ENCODE peak calls at places on chromosomes 4 and X, in seven cellular contexts. P, J, O, S, V, K and M are unnamed samples.

GRCh38 chr4:87103691-87104187 is 116.7 kb downstream of the KLHL8 start:
- DNase-seq in O (no peak), S (peak), P (peak), J (no peak), V (peak), K (peak), M (no peak)

GRCh38 chrX:110006826-110007375 is 4.0 kb downstream of the TMEM164 start:
- DNase-seq in J (no peak), O (no peak), P (peak), V (peak), S (no peak), K (peak), M (no peak)

GRCh38 chr4:80336582-80336981 is 1.1 kb downstream of the CFAP299 start:
- DNase-seq in O (no peak), J (peak), S (peak), V (peak), P (peak), K (peak), M (no peak)

GRCh38 chr4:3783691-3784306 is 17.6 kb downstream of the ADRA2C start:
- DNase-seq in P (peak), V (no peak), S (no peak), J (no peak), O (no peak), K (no peak), M (no peak)

GRCh38 chr4:37726666-37727065 is 40.5 kb upstream of the RELL1 start:
- DNase-seq in J (no peak), S (peak), V (peak), K (no peak), P (peak), O (no peak), M (no peak)

GRCh38 chr4:65791807-65792308 is 121.6 kb upstream of the EPHA5 start:
- DNase-seq in P (peak), V (no peak), S (peak), K (peak), J (no peak), O (no peak), M (no peak)

GRCh38 chr4:103303011-103303410 is 104.9 kb upstream of the CENPE start:
- DNase-seq in V (no peak), K (peak), P (no peak), S (no peak), J (no peak), O (no peak), M (no peak)

GRCh38 chrX:124338733-124339514 is 6.5 kb downstream of the TEX13D start:
- DNase-seq in O (no peak), P (no peak), J (no peak), K (no peak), S (no peak), V (no peak), M (no peak)

GRCh38 chr4:41009411-41009810 is 204.9 kb downstream of the APBB2 start:
- DNase-seq in K (peak), S (peak), V (peak), J (no peak), O (no peak), P (peak), M (no peak)

GRCh38 chr4:125728568-125728967 is 413.8 kb downstream of the FAT4 start:
- DNase-seq in K (peak), S (peak), J (peak), O (no peak), V (peak), P (peak), M (no peak)

GRCh38 chrX:20461576-20461975 is 194.9 kb upstream of the RPS6KA3 start:
- DNase-seq in V (peak), P (no peak), S (peak), O (no peak), K (peak), J (no peak), M (no peak)

GRCh38 chrX:120629667-120630537 is at the start of gene C1GALT1C1:
- DNase-seq in O (peak), S (peak), P (peak), K (peak), V (peak), J (peak), M (peak)

GRCh38 chr4:105196523-105197145 is 50.0 kb downstream of the TET2 start:
- DNase-seq in V (peak), S (peak), P (peak), K (peak), O (no peak), J (no peak), M (no peak)

GRCh38 chrX:152601848-152602616 is 35.7 kb upstream of the GABRQ start:
- DNase-seq in P (no peak), J (no peak), O (no peak), K (peak), S (peak), V (no peak), M (no peak)

GRCh38 chr4:23788460-23788859 is 101.4 kb downstream of the PPARGC1A start:
- DNase-seq in V (peak), J (no peak), K (peak), O (no peak), P (no peak), S (no peak), M (no peak)

GRCh38 chrX:123731258-123731986 is 1.4 kb downstream of the THOC2 start:
- DNase-seq in P (peak), K (peak), O (no peak), S (peak), V (peak), J (peak), M (peak)

GRCh38 chr4:38177035-38177791 is 217.0 kb downstream of the PTTG2 start:
- DNase-seq in V (peak), S (peak), J (peak), P (peak), O (no peak), K (peak), M (peak)

GRCh38 chrX:139202742-139203410 is 327.7 kb upstream of the F9 start:
- DNase-seq in V (no peak), P (no peak), K (no peak), S (no peak), O (no peak), J (no peak), M (no peak)

GRCh38 chrX:153924149-153924861 is 1.8 kb downstream of the ARHGAP4 start:
- DNase-seq in J (peak), O (no peak), S (peak), P (peak), K (no peak), V (peak), M (peak)

GRCh38 chrX:45755719-45756118 is 555.0 kb upstream of the DIPK2B start:
- DNase-seq in V (peak), P (peak), K (no peak), J (no peak), S (peak), O (no peak), M (no peak)

GRCh38 chr4:97720869-97721432 is 422.3 kb downstream of the STPG2 start:
- DNase-seq in K (peak), J (no peak), S (peak), P (peak), O (no peak), V (no peak), M (no peak)

GRCh38 chrX:28910501-28910900 is 323.3 kb downstream of the IL1RAPL1 start:
- DNase-seq in V (no peak), O (no peak), S (peak), J (no peak), K (no peak), P (peak), M (no peak)

GRCh38 chrX:64150775-64151174 is 54.7 kb downstream of the AMER1 start:
- DNase-seq in K (no peak), S (no peak), O (no peak), P (no peak), J (no peak), V (no peak), M (no peak)

GRCh38 chr4:183130328-183131155 is 31.5 kb downstream of the WWC2 start:
- DNase-seq in P (peak), J (peak), V (peak), O (no peak), K (peak), S (peak), M (no peak)

GRCh38 chr4:102640669-102641068 is 120.1 kb downstream of the MANBA start:
- DNase-seq in V (peak), J (no peak), O (no peak), P (peak), K (peak), S (peak), M (no peak)

GRCh38 chrX:129845616-129846190 is 2.0 kb upstream of the ZDHHC9 start:
- DNase-seq in J (no peak), S (no peak), O (no peak), P (no peak), V (no peak), K (peak), M (no peak)

GRCh38 chrX:72255445-72255844 is 16.6 kb upstream of the ERCC6L start:
- DNase-seq in V (no peak), O (no peak), P (no peak), S (no peak), J (peak), K (no peak), M (no peak)

GRCh38 chr4:118772149-118773081 is 63.5 kb downstream of the SEC24D start:
- DNase-seq in O (no peak), V (peak), K (peak), J (no peak), P (peak), S (peak), M (peak)

GRCh38 chr4:111982089-111982488 is 163.2 kb upstream of the FAM241A start:
- DNase-seq in P (no peak), O (no peak), V (no peak), K (no peak), S (no peak), J (no peak), M (no peak)

GRCh38 chrX:107648332-107648731 is 20.0 kb downstream of the PRPS1 start:
- DNase-seq in K (no peak), S (no peak), O (no peak), P (no peak), V (no peak), J (no peak), M (no peak)

GRCh38 chr4:108013332-108013731 is 23.6 kb downstream of the HADH start:
- DNase-seq in K (no peak), V (no peak), O (no peak), S (no peak), J (no peak), P (no peak), M (no peak)

GRCh38 chr4:26235500-26235899 is 85.3 kb upstream of the RBPJ start:
- DNase-seq in P (peak), K (peak), S (peak), O (peak), V (peak), J (peak), M (no peak)

GRCh38 chrX:65933085-65933589 is 106.7 kb downstream of the VSIG4 start:
- DNase-seq in P (no peak), V (no peak), J (no peak), O (no peak), K (peak), S (no peak), M (no peak)

GRCh38 chrX:8988456-8988855 is 45.5 kb downstream of the FAM9B start:
- DNase-seq in K (peak), S (peak), O (no peak), P (peak), J (peak), V (peak), M (no peak)

GRCh38 chr4:125582302-125582701 is 267.5 kb downstream of the FAT4 start:
- DNase-seq in S (peak), V (peak), J (no peak), O (no peak), P (peak), K (peak), M (no peak)

GRCh38 chr4:74932832-74933561 is at the start of gene PARM1:
- DNase-seq in K (peak), S (peak), P (peak), V (peak), O (peak), J (peak), M (peak)

GRCh38 chrX:45046417-45046816 is 154.3 kb downstream of the DIPK2B start:
- DNase-seq in J (no peak), P (no peak), V (no peak), S (no peak), O (no peak), K (no peak), M (no peak)

GRCh38 chrX:124282580-124282979 is 49.9 kb upstream of the TEX13D start:
- DNase-seq in O (no peak), P (no peak), S (no peak), V (no peak), J (no peak), K (no peak), M (no peak)

GRCh38 chrX:103669745-103670144 is 16.8 kb downstream of the MORF4L2 start:
- DNase-seq in O (no peak), K (no peak), V (no peak), P (no peak), S (no peak), J (no peak), M (no peak)

GRCh38 chr4:6046526-6047129 is 28.4 kb upstream of the C4orf50 start:
- DNase-seq in S (no peak), V (no peak), O (no peak), K (no peak), J (no peak), P (no peak), M (no peak)

GRCh38 chr4:6044276-6044675 is 26.0 kb upstream of the C4orf50 start:
- DNase-seq in K (no peak), P (no peak), J (no peak), S (no peak), V (no peak), O (no peak), M (no peak)

GRCh38 chr4:6043843-6044242 is 25.6 kb upstream of the C4orf50 start:
- DNase-seq in K (no peak), P (no peak), V (no peak), J (no peak), S (no peak), O (no peak), M (no peak)

GRCh38 chr4:6043188-6043587 is 25.0 kb upstream of the C4orf50 start:
- DNase-seq in V (no peak), S (no peak), P (no peak), K (no peak), O (no peak), J (no peak), M (no peak)

GRCh38 chr4:6044805-6045204 is 26.6 kb upstream of the C4orf50 start:
- DNase-seq in O (no peak), S (no peak), P (no peak), K (no peak), J (no peak), V (no peak), M (no peak)
- TF ChIP-seq CTCF in O (no peak), S (no peak), P (no peak), K (no peak), J (no peak), V (no peak), M (peak)

GRCh38 chr4:179624768-179625181 is 2182.5 kb upstream of the AGA start:
- DNase-seq in V (peak), P (peak), O (no peak), K (peak), J (no peak), S (peak), M (no peak)

GRCh38 chr4:179625391-179625790 is 2183.2 kb upstream of the AGA start:
- DNase-seq in J (no peak), K (peak), S (peak), O (no peak), V (peak), P (peak), M (no peak)

GRCh38 chr4:179626687-179627086 is 2184.4 kb upstream of the AGA start:
- DNase-seq in S (no peak), V (no peak), P (no peak), K (no peak), J (no peak), O (no peak), M (no peak)
- TF ChIP-seq CTCF in S (no peak), V (no peak), P (no peak), K (no peak), J (no peak), O (no peak), M (no peak)

GRCh38 chr4:163193717-163194116 is 27.0 kb upstream of the NAF1 start:
- DNase-seq in J (no peak), V (no peak), K (no peak), S (no peak), O (no peak), P (no peak), M (no peak)

GRCh38 chr4:163195247-163195765 is 28.6 kb upstream of the NAF1 start:
- DNase-seq in P (no peak), V (no peak), S (no peak), O (no peak), K (no peak), J (no peak), M (no peak)

GRCh38 chr4:163194593-163194992 is 27.9 kb upstream of the NAF1 start:
- DNase-seq in O (no peak), K (no peak), V (no peak), P (no peak), S (no peak), J (no peak), M (no peak)

GRCh38 chr4:163196904-163197505 is 30.3 kb upstream of the NAF1 start:
- DNase-seq in V (no peak), S (no peak), O (no peak), J (no peak), P (no peak), K (no peak), M (no peak)

DNA sequence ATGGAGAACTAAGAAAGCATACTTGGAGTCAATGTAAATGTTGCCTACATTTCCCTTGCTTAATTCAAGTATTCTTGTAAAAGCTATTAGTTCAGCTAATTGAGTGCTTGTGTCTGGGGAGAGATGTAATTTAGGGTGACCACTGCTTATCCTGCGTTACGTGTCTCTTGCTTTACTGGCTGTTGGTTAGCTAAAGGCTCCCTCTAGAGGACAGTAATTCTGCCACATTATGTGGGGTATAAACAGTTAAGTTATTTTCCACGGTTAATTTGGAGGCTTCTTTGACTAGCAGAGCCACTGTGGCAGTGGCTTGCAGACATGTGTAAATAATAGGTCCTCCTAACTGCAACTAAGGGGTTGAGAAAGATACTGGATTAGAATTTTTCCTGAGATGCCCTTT is 25.3 kb upstream of the NAF1 start:
- DNase-seq in V (no peak), O (no peak), K (peak), J (no peak), S (no peak), P (peak), M (no peak)
- TF ChIP-seq CTCF in V (peak), O (no peak), K (peak), J (no peak), S (no peak), P (peak), M (no peak)

DNA sequence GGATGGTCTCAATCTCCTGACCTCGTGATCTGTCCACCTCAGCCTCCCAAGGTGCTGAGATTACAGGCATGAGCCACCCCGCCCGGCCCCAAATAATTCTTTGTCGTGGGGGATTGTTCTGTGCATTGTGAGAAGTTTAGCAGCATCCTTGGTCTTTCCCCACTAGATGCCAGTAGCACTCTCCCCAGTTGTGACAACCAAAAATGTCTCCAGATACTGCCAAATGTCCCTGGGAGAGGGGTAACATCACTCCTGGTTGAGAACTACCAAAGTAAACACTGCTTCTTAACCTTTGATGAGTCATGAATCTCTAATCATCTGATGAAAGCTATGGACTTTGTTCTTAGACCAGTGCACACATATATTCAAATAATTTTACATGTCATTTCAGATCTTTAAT is 90.7 kb upstream of the BRS3 start:
- DNase-seq in S (no peak), P (peak), K (peak), J (no peak), O (no peak), V (no peak), M (no peak)
- TF ChIP-seq CTCF in S (no peak), P (peak), K (no peak), J (no peak), O (no peak), V (no peak), M (no peak)

DNA sequence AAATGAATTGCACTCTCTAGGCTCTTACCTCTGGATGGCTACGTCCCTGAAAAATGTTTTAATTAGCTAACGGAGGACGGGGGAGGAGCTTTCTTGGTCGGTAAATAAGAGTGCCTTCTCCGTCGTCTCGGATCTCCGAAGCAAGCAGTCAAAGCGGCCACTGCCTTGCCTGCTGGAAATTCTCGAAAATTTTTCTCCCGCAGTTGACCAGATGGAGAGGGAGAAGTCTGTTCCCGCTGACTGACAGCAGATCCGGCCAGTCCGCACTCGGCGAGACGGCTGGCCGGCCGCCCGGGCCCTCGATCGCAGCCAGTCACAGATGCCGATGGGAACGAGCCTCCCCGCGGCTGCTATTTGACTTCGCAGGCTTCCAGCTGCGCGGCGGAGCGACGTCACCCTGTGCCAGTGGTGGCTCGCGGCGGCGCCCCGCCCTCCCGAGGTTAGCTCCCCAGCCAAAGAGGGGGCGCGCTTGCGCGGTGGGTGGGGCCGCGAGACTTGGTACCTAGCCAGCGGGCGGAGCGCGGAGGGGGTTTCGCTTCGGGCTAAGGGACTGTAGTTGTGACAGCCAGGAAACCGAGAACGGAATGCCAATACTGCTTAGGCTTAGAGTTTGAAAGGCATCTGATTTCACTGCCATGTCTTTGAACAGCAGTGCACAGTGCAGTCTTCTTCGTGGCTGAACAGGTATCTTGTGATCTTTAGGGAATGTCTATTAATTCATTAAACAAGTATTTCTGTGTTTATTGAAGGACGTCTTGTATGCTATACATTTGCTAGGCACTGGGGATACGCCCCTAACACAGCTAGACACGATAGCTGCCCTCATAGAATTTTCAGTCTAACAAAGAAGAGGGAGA is at the start of gene PPM1K:
- DNase-seq in S (peak), K (peak), P (peak), V (peak), O (peak), J (peak), M (peak)
- TF ChIP-seq CTCF in S (no peak), K (peak), P (peak), V (no peak), O (no peak), J (no peak), M (no peak)